ENCODE peak calls at places on chromosomes 13 and 19, in nine cellular contexts. V is GM12878; A is T follicular helper cell; E is endothelial cell; D is putamen; R is brain microvascular endothelial cell; U is stimulated activated CD4-positive, alpha-beta T cell treated with anti-CD3 and anti-CD28 coated beads, Interleukin-4, amount 100 ng/mL, for 1 hour; S is HEK293T; L is coronary artery. G is an unnamed sample.

GRCh38 chr19:917323-918151 is at the start of gene KISS1R:
- DNase-seq in V (no peak), A (no peak), E (no peak), D (no peak), R (no peak), U (peak), S (peak), L (no peak), G (no peak)

GRCh38 chr13:27997904-27998522 is 9.5 kb upstream of the URAD start:
- DNase-seq in V (no peak), A (no peak), E (peak), D (no peak), R (peak), U (no peak), S (peak), L (no peak), G (no peak)

GRCh38 chr19:15291666-15292065 is 40.7 kb downstream of the BRD4 start:
- DNase-seq in V (no peak), A (no peak), E (no peak), D (no peak), R (no peak), U (no peak), S (no peak), L (no peak), G (no peak)

GRCh38 chr13:99984463-99985242 is 3.1 kb downstream of the ZIC2 start:
- DNase-seq in V (no peak), A (no peak), E (peak), D (no peak), R (no peak), U (no peak), S (no peak), L (no peak), G (no peak)

GRCh38 chr13:74062933-74063332 is 71.3 kb downstream of the KLF12 start:
- DNase-seq in V (peak), A (no peak), E (no peak), D (peak), R (peak), U (no peak), S (no peak), L (peak), G (no peak)

GRCh38 chr13:62643007-62643483 is 1227.4 kb upstream of the PCDH20 start:
- DNase-seq in V (peak), A (no peak), E (no peak), D (peak), R (peak), U (no peak), S (no peak), L (no peak), G (no peak)

GRCh38 chr19:6733338-6734095 is 3.9 kb downstream of the GPR108 start:
- DNase-seq in V (no peak), A (no peak), E (no peak), D (no peak), R (no peak), U (no peak), S (no peak), L (no peak), G (no peak)

GRCh38 chr13:32257649-32258048 is 57.5 kb downstream of the ZAR1L start:
- DNase-seq in V (no peak), A (no peak), E (no peak), D (no peak), R (no peak), U (no peak), S (no peak), L (no peak), G (no peak)

GRCh38 chr19:48913114-48913513 is 13.0 kb downstream of the NUCB1 start:
- DNase-seq in V (no peak), A (no peak), E (no peak), D (no peak), R (no peak), U (no peak), S (no peak), L (no peak), G (no peak)

GRCh38 chr13:44112700-44113329 is 233.1 kb downstream of the LACC1 start:
- DNase-seq in V (no peak), A (no peak), E (no peak), D (no peak), R (no peak), U (no peak), S (no peak), L (no peak), G (no peak)

GRCh38 chr19:19964416-19964815 is 63.7 kb downstream of the ZNF93 start:
- DNase-seq in V (no peak), A (no peak), E (no peak), D (no peak), R (no peak), U (no peak), S (no peak), L (no peak), G (no peak)

GRCh38 chr13:36163809-36164308 is 32.7 kb upstream of the DCLK1 start:
- DNase-seq in V (no peak), A (no peak), E (no peak), D (no peak), R (peak), U (no peak), S (peak), L (no peak), G (no peak)

GRCh38 chr19:13134626-13135025 is 15.5 kb downstream of the STX10 start:
- DNase-seq in V (no peak), A (no peak), E (no peak), D (no peak), R (no peak), U (no peak), S (no peak), L (no peak), G (no peak)

GRCh38 chr19:58543826-58544590 is at the start of gene TRIM28:
- DNase-seq in V (peak), A (peak), E (peak), D (peak), R (peak), U (peak), S (peak), L (peak), G (peak)

GRCh38 chr13:29429496-29429895 is 166.0 kb downstream of the SLC7A1 start:
- DNase-seq in V (no peak), A (no peak), E (no peak), D (no peak), R (no peak), U (no peak), S (no peak), L (no peak), G (no peak)

GRCh38 chr13:105139380-105140285 is 1395.8 kb downstream of the EFNB2 start:
- DNase-seq in V (peak), A (peak), E (no peak), D (peak), R (peak), U (peak), S (peak), L (no peak), G (peak)

G was measured in T-helper 22 cell.